ENCODE peak calls at places on chromosomes 7 and 10, in eight cellular contexts. H is HCT116, A is neural progenitor cell, R is H1, P is K562, U is GM23248, G is GM23338, J is A673. C is an unnamed sample.

GRCh38 chr10:70306168-70306705 is 22.4 kb upstream of the NPFFR1 start:
- DNase-seq in G (no peak), H (no peak), R (no peak), U (no peak), P (no peak), A (no peak), J (no peak), C (no peak)

GRCh38 chr10:114811769-114812353 is 9.7 kb upstream of the FHIP2A start:
- DNase-seq in H (no peak), U (peak; percentile 14), J (no peak), A (no peak), R (no peak), P (no peak), G (no peak), C (peak; percentile 55)

GRCh38 chr7:48094861-48095293 is 5.8 kb downstream of the UPP1 start:
- DNase-seq in R (no peak), U (peak; percentile 82), G (no peak), P (no peak), H (no peak), J (no peak), A (no peak), C (no peak)

GRCh38 chr10:48804740-48805182 is 120.1 kb downstream of the WDFY4 start:
- DNase-seq in H (no peak), R (no peak), J (peak; percentile 16), G (no peak), U (no peak), P (no peak), A (no peak), C (peak; percentile 79)

GRCh38 chr7:22419488-22419887 is 62.5 kb upstream of the RAPGEF5 start:
- DNase-seq in P (no peak), G (no peak), R (no peak), J (no peak), U (no peak), H (no peak), A (no peak), C (no peak)

GRCh38 chr10:11043039-11043438 is 25.4 kb downstream of the CELF2 start:
- DNase-seq in R (no peak), A (no peak), J (no peak), G (no peak), H (no peak), P (no peak), U (no peak), C (no peak)

GRCh38 chr10:71887767-71888166 is 36.7 kb upstream of the PSAP start:
- DNase-seq in P (no peak), G (no peak), J (no peak), A (no peak), H (no peak), R (no peak), U (peak; percentile 27), C (peak; percentile 45)

GRCh38 chr7:95430864-95431263 is 4.0 kb downstream of the PON2 start:
- DNase-seq in J (no peak), R (no peak), H (no peak), U (peak; percentile 72), G (no peak), A (no peak), P (no peak), C (no peak)

GRCh38 chr7:158887594-158887993 is 31.2 kb downstream of the DYNC2I1 start:
- DNase-seq in J (no peak), G (no peak), H (no peak), P (no peak), A (no peak), R (no peak), U (peak; percentile 81), C (no peak)

GRCh38 chr7:155380221-155380861 is 77.6 kb upstream of the EN2 start:
- DNase-seq in P (peak; percentile 95), U (peak; percentile 89), J (peak; percentile 82), A (peak; percentile 92), R (no peak), G (peak; percentile 93), H (peak; percentile 62), C (peak; percentile 54)

GRCh38 chr7:131249003-131249402 is 78.7 kb upstream of the MKLN1 start:
- DNase-seq in U (peak; percentile 99), R (no peak), J (peak; percentile 17), H (no peak), G (no peak), A (no peak), P (no peak), C (no peak)

GRCh38 chr10:131948501-131948900 is 33.2 kb downstream of the BNIP3 start:
- DNase-seq in H (no peak), U (no peak), P (no peak), R (no peak), J (no peak), G (no peak), A (no peak), C (no peak)

GRCh38 chr7:8719102-8719501 is 285.7 kb downstream of the NXPH1 start:
- DNase-seq in J (no peak), H (no peak), A (no peak), P (no peak), R (no peak), U (no peak), G (no peak), C (no peak)

GRCh38 chr7:128919881-128920789 is 9.6 kb upstream of the KCP start:
- DNase-seq in G (peak; percentile 59), P (no peak), H (no peak), R (no peak), J (peak; percentile 41), U (no peak), A (peak; percentile 65), C (no peak)

GRCh38 chr10:30542001-30542861 is 87.3 kb downstream of the LYZL2 start:
- DNase-seq in P (peak; percentile 47), A (no peak), G (no peak), R (no peak), H (no peak), J (no peak), U (no peak), C (no peak)

GRCh38 chr10:123245264-123245663 is 91.1 kb downstream of the BUB3 start:
- DNase-seq in P (no peak), G (peak; percentile 63), R (no peak), U (no peak), A (peak; percentile 4), H (no peak), J (no peak), C (no peak)

DNA sequence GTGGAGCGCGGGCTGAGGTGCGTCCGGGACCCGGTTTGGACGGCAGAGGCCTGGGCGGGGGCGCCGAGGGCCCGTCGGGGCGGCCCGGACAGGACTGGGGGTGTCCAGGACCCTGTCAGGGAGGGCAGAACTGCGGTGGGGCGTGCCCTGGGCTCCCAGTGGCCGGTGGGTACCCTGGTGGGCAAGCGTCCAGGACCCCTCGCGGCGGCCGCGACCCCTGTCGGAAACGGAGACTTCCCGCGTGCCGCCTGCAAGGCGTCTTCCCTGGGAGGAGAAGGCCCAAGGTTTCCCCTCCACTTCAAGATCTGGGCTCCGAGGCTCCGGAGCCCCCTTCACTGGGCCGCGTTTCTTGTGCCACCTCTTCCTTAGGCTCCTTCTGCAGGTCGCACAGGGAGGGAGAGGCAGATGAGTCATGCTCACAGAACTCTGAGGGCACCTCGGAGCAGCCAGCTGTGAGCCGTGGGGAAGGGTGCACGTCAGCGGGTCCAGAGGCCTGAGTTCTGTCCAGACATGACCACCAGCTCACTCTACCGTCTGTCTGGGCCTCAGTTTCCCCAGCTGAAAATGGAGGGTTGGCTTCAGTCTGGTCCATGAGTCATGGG is 536 bp downstream of the ALOX5 start:
- DNase-seq in R (no peak), G (peak; percentile 32), H (no peak), P (peak; percentile 18), J (no peak), A (no peak), U (peak; percentile 15), C (no peak)
- TF ChIP-seq EZH2 in R (peak; percentile 36), G (no peak), H (no peak), P (no peak), J (no peak), A (no peak), U (no peak), C (no peak)

GRCh38 chr10:87660484-87661133 is 931 bp downstream of the PAPSS2 start:
- DNase-seq in U (peak; percentile 72), A (no peak), P (peak; percentile 6), G (no peak), H (no peak), R (no peak), J (no peak), C (no peak)
- TF ChIP-seq EZH2 in U (no peak), A (no peak), P (no peak), G (no peak), H (no peak), R (no peak), J (no peak), C (no peak)

DNA sequence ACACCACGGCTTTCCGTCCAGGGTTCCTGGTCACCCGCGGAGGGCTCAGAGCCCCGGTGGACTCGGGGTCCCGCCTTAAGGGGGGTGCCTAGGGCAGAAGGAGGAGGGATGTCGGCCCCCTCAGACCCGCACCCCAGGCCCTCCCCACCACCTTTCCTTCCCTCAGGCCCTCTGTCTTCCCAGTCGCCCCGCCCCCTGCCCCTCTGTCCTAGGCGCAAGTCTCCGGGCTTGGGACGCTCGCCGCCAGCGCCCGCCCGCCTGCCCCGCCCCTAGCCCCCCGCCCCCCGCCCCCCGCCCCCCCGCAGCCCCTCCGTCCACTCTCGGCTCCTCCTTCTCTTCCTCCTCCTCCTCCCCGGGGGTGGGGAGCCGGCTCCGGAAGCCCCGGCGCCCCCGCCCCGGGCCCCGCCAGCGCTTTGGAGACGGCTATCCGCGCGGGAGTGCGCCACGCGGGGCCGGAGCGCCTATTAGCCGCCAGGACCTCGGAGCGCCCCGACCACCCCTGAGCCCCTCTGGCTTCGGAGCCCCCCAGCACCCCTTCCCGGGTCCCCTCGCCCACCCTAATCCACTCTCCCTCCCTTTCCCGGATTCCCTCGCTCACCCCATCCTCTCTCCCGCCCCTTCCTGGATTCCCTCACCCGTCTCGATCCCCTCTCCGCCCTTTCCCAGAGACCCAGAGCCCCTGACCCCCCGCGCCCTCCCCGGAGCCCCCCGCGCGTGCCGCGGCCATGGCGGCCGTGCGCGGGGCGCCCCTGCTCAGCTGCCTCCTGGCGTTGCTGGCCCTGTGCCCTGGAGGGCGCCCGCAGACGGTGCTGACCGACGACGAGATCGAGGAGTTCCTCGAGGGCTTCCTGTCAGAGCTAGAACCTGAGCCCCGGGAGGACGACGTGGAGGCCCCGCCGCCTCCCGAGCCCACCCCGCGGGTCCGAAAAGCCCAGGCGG is at the start of gene AEBP1:
- DNase-seq in U (peak; percentile 65), G (peak; percentile 65), P (peak; percentile 65), J (peak; percentile 49), R (no peak), A (peak; percentile 71), H (no peak), C (peak; percentile 82)
- TF ChIP-seq EZH2 in U (no peak), G (no peak), P (no peak), J (no peak), R (no peak), A (peak; percentile 42), H (no peak), C (no peak)

DNA sequence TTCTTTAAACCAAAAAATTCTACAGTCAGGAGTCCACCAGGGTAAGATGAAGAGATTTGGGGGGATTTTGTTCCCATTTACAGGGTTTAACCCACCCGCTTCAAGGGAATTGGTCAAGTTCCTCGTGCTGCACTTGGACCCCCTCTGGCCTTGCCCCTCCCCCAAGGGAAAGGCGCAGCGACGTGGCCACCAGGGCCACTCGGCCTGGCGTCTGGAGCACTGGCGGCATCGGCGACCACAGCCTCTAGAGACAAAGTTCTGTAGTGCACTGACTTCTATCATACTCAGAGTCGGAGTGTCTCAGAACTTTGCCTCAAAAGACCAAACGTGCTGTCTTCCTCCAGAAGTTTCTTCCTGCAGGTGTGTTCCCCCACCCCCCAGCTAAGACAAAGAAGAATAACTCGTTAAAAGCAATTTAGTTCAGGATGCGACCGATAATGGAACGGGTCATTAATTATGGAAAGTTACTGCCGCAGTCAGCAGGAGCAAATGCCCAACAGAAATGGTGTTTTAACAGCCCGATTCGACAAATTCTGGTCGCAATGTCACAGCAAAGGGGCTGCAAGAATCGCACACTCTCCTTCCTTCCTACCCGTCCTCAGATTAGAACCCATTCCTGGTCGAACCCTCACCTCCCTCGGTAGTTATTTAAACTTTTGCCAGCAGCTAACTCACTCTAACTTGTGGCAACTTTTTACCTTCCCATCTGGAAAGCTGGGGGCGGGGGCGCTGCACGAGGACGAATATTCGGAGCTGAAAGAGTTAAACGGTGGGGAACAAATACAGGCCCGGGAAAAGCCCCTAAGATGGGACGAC is 202.1 kb upstream of the NFE2L3 start:
- DNase-seq in R (no peak), J (no peak), G (peak; percentile 62), U (peak; percentile 33), H (no peak), P (peak; percentile 32), A (peak; percentile 65), C (no peak)
- TF ChIP-seq EZH2 in R (no peak), J (no peak), G (no peak), U (no peak), H (no peak), P (no peak), A (peak; percentile 63), C (no peak)

C was measured in DND-41.